ENCODE peak calls at places on chromosome 15, in six cellular contexts. Q is GDM1; U is HTR-8/SVneo; F is CD8-positive, alpha-beta T cell; B is lower lobe of right lung; C is Caco-2. J is an unnamed sample.

GRCh38 chr15:70154440-70155347 is 57.0 kb upstream of the TLE3 start:
- DNase-seq in Q (no peak), U (no peak), F (no peak), B (no peak), C (peak), J (peak)

GRCh38 chr15:79724312-79724711 is 172.5 kb downstream of the MTHFS start:
- DNase-seq in Q (no peak), U (peak), F (no peak), B (no peak), C (no peak), J (no peak)

GRCh38 chr15:57607570-57608000 is 15.9 kb downstream of the MYZAP start:
- DNase-seq in Q (no peak), U (peak), F (no peak), B (peak), C (no peak), J (peak)

GRCh38 chr15:68352401-68353062 is 75.0 kb downstream of the FEM1B start:
- DNase-seq in Q (peak), U (peak), F (no peak), B (no peak), C (no peak), J (peak)

GRCh38 chr15:99416191-99417188 is 149.3 kb upstream of the MEF2A start:
- DNase-seq in Q (no peak), U (no peak), F (no peak), B (no peak), C (no peak), J (no peak)

GRCh38 chr15:69462030-69462492 is 9.4 kb downstream of the RPLP1 start:
- DNase-seq in Q (no peak), U (no peak), F (no peak), B (peak), C (no peak), J (no peak)

GRCh38 chr15:63791236-63791635 is 42.5 kb downstream of the HERC1 start:
- DNase-seq in Q (no peak), U (peak), F (no peak), B (no peak), C (no peak), J (no peak)

GRCh38 chr15:89462198-89462912 is 34.0 kb downstream of the RHCG start:
- DNase-seq in Q (no peak), U (peak), F (no peak), B (no peak), C (peak), J (peak)

GRCh38 chr15:89130194-89130593 is 41.9 kb downstream of the ABHD2 start:
- DNase-seq in Q (peak), U (no peak), F (peak), B (no peak), C (no peak), J (no peak)

GRCh38 chr15:81199031-81199779 is 2.5 kb downstream of the IL16 start:
- DNase-seq in Q (no peak), U (no peak), F (no peak), B (no peak), C (no peak), J (no peak)

GRCh38 chr15:81820236-81820635 is 225.6 kb downstream of the MEX3B start:
- DNase-seq in Q (no peak), U (no peak), F (no peak), B (no peak), C (no peak), J (no peak)

GRCh38 chr15:77144492-77145070 is 73.7 kb upstream of the TSPAN3 start:
- DNase-seq in Q (no peak), U (peak), F (no peak), B (no peak), C (no peak), J (peak)

GRCh38 chr15:44325568-44325967 is 37.0 kb downstream of the GOLM2 start:
- DNase-seq in Q (no peak), U (no peak), F (no peak), B (no peak), C (no peak), J (no peak)

GRCh38 chr15:72967397-72967796 is 84.9 kb upstream of the NEO1 start:
- DNase-seq in Q (no peak), U (no peak), F (no peak), B (no peak), C (no peak), J (no peak)

GRCh38 chr15:45457641-45458539 is 64.7 kb downstream of the SLC30A4 start:
- DNase-seq in Q (peak), U (no peak), F (peak), B (peak), C (peak), J (peak)

GRCh38 chr15:59005579-59005978 is 18.1 kb downstream of the RNF111 start:
- DNase-seq in Q (no peak), U (no peak), F (no peak), B (no peak), C (no peak), J (no peak)

GRCh38 chr15:63609448-63609847 is 12.3 kb downstream of the FBXL22 start:
- DNase-seq in Q (no peak), U (no peak), F (no peak), B (no peak), C (no peak), J (no peak)

GRCh38 chr15:60469893-60470641 is 8.9 kb downstream of the ICE2 start:
- DNase-seq in Q (no peak), U (no peak), F (no peak), B (no peak), C (no peak), J (no peak)

GRCh38 chr15:70781236-70781635 is 17.9 kb upstream of the UACA start:
- DNase-seq in Q (no peak), U (no peak), F (no peak), B (no peak), C (peak), J (no peak)

GRCh38 chr15:40721716-40722115 is 26.7 kb downstream of the RAD51 start:
- DNase-seq in Q (no peak), U (no peak), F (no peak), B (no peak), C (no peak), J (no peak)

GRCh38 chr15:29840054-29840453 is 17.8 kb upstream of the TJP1 start:
- DNase-seq in Q (no peak), U (no peak), F (no peak), B (no peak), C (no peak), J (no peak)

GRCh38 chr15:70528270-70528706 is 235.1 kb downstream of the UACA start:
- DNase-seq in Q (peak), U (no peak), F (peak), B (no peak), C (peak), J (peak)

GRCh38 chr15:98981851-98982722 is 25.5 kb downstream of the PGPEP1L start:
- DNase-seq in Q (no peak), U (no peak), F (no peak), B (no peak), C (no peak), J (peak)

GRCh38 chr15:52324109-52324508 is 28.5 kb upstream of the MYO5C start:
- DNase-seq in Q (no peak), U (no peak), F (no peak), B (no peak), C (no peak), J (no peak)

GRCh38 chr15:61115241-61115640 is 113.9 kb downstream of the RORA start:
- DNase-seq in Q (no peak), U (no peak), F (no peak), B (no peak), C (no peak), J (peak)

GRCh38 chr15:46892621-46893160 is 824.6 kb upstream of the SEMA6D start:
- DNase-seq in Q (no peak), U (peak), F (no peak), B (no peak), C (no peak), J (no peak)

GRCh38 chr15:89371145-89372044 is 36.8 kb upstream of the POLG start:
- DNase-seq in Q (no peak), U (no peak), F (no peak), B (no peak), C (peak), J (no peak)

GRCh38 chr15:64216722-64217428 is 54.1 kb upstream of the PPIB start:
- DNase-seq in Q (no peak), U (no peak), F (no peak), B (no peak), C (peak), J (no peak)

GRCh38 chr15:63532307-63532744 is 27.9 kb downstream of the USP3 start:
- DNase-seq in Q (no peak), U (no peak), F (no peak), B (no peak), C (no peak), J (no peak)

GRCh38 chr15:86645861-86646393 is 566.3 kb downstream of the AGBL1 start:
- DNase-seq in Q (no peak), U (no peak), F (no peak), B (no peak), C (no peak), J (peak)

GRCh38 chr15:78077053-78077859 is at the start of gene TBC1D2B:
- DNase-seq in Q (peak), U (peak), F (peak), B (peak), C (peak), J (no peak)

GRCh38 chr15:88542342-88542733 is 4.1 kb downstream of the DET1 start:
- DNase-seq in Q (no peak), U (no peak), F (no peak), B (no peak), C (no peak), J (no peak)

GRCh38 chr15:101244039-101244781 is 7.6 kb downstream of the CHSY1 start:
- DNase-seq in Q (no peak), U (no peak), F (no peak), B (no peak), C (no peak), J (no peak)

GRCh38 chr15:25169318-25169717 is 214.5 kb downstream of the SNRPN start:
- DNase-seq in Q (no peak), U (no peak), F (no peak), B (no peak), C (no peak), J (no peak)

GRCh38 chr15:74253276-74253921 is 17.3 kb downstream of the CCDC33 start:
- DNase-seq in Q (no peak), U (no peak), F (no peak), B (no peak), C (no peak), J (no peak)

GRCh38 chr15:63832620-63833245 is 1.0 kb downstream of the HERC1 start:
- DNase-seq in Q (no peak), U (no peak), F (peak), B (no peak), C (no peak), J (no peak)

GRCh38 chr15:101684877-101685276 is 32.7 kb upstream of the TM2D3 start:
- DNase-seq in Q (no peak), U (no peak), F (no peak), B (no peak), C (no peak), J (no peak)

GRCh38 chr15:63797901-63798300 is 35.8 kb downstream of the HERC1 start:
- DNase-seq in Q (no peak), U (no peak), F (no peak), B (no peak), C (no peak), J (no peak)

GRCh38 chr15:31439328-31439727 is 112.7 kb downstream of the KLF13 start:
- DNase-seq in Q (no peak), U (peak), F (no peak), B (no peak), C (peak), J (no peak)